ENCODE peak calls at places on chromosomes 12 and 14, in four cellular contexts. Z is PC-3, C is IMR-90, V is AG04449. U is an unnamed sample.

GRCh38 chr12:31568498-31568897 is 22.4 kb downstream of the DENND5B start:
- DNase-seq in Z (no peak), C (no peak), V (no peak), U (no peak)

GRCh38 chr12:120115692-120116442 is 686 bp downstream of the RAB35 start:
- DNase-seq in Z (peak; percentile 36), C (peak; percentile 26), V (no peak), U (peak; percentile 35)

GRCh38 chr12:91133871-91134270 is 22.6 kb upstream of the LUM start:
- DNase-seq in Z (no peak), C (peak; percentile 91), V (peak; percentile 90), U (peak; percentile 74)

GRCh38 chr14:99579077-99579836 is 24.8 kb downstream of the CCDC85C start:
- DNase-seq in Z (peak; percentile 84), C (no peak), V (no peak), U (no peak)

GRCh38 chr14:99604766-99605298 is 825 bp upstream of the CCDC85C start:
- DNase-seq in Z (peak; percentile 36), C (peak; percentile 33), V (no peak), U (peak; percentile 28)

GRCh38 chr14:35944847-35945246 is 118.7 kb downstream of the BRMS1L start:
- DNase-seq in Z (peak; percentile 64), C (no peak), V (no peak), U (no peak)

GRCh38 chr14:53663709-53664108 is 292.9 kb downstream of the BMP4 start:
- DNase-seq in Z (peak; percentile 53), C (peak; percentile 9), V (no peak), U (peak; percentile 7)

GRCh38 chr14:59570122-59570521 is 6.5 kb downstream of the CCDC175 start:
- DNase-seq in Z (peak; percentile 65), C (no peak), V (no peak), U (no peak)

GRCh38 chr12:24911284-24911791 is 37.6 kb downstream of the BCAT1 start:
- DNase-seq in Z (no peak), C (peak; percentile 98), V (peak; percentile 88), U (peak; percentile 79)

DNA sequence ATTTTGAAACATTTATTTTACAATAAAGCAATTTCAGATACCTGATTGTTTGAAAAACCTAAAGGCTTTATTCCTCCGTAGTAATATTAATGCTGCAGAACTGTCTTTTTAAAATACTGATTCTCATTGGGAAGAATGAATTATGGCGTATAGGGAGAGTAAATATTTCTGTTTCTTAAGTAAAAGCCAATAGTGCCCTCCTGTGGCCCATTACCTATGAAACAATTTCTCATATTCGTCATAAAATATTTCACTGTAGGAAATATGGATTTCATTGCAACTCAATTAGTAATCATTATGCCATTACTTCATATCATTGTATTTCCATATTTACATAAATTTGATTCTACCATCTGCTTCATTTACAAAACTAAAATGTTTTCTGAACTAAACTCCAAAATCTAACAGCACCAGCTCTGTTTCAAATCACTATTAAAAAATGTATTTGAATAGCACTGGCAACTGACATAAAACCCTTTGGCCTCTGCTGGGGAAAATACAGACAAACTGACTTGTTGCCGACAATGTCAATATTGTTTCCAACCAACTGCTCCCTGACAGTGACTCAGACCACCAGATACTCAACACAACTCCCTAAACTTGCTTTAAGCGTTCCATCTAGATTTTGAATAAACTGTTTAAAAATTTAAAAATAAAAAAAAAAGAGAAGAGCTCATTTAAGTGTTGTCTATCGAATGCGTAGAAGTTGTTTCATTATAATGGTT is 290.3 kb downstream of the NAV3 start:
- DNase-seq in Z (peak; percentile 64), C (peak; percentile 52), V (no peak), U (peak; percentile 82)
- TF ChIP-seq CTCF in Z (peak; percentile 77), C (peak; percentile 46), V (no peak), U (peak; percentile 46)

GRCh38 chr12:94265966-94266365 is 117.6 kb downstream of the PLXNC1 start:
- DNase-seq in Z (no peak), C (no peak), V (peak; percentile 42), U (no peak)
- H3K4me3 ChIP-seq in Z (no peak overlapping the region), C (no peak overlapping the region), V (no peak overlapping the region), U (no peak overlapping the region)

GRCh38 chr14:88228519-88229236 is 94.4 kb downstream of the KCNK10 start:
- DNase-seq in Z (peak; percentile 70), C (no peak), V (no peak), U (no peak)
- TF ChIP-seq CTCF in Z (no peak), C (no peak), V (no peak), U (no peak)

GRCh38 chr12:100201604-100202423 is 1.2 kb downstream of the ACTR6 start:
- DNase-seq in Z (no peak), C (no peak), V (no peak), U (no peak)
- H3K4me3 ChIP-seq in Z (peak overlapping the region; percentile 85), C (peak overlapping the region; percentile 78), V (peak overlapping the region; percentile 83), U (peak overlapping the region; percentile 87)

GRCh38 chr12:57240926-57241555 is 9.9 kb downstream of the STAC3 start:
- DNase-seq in Z (peak; percentile 27), C (no peak), V (no peak), U (no peak)

GRCh38 chr12:57239587-57240068 is 10.1 kb downstream of the SHMT2 start:
- DNase-seq in Z (no peak), C (no peak), V (no peak), U (no peak)

GRCh38 chr12:57238854-57239554 is 9.5 kb downstream of the SHMT2 start:
- DNase-seq in Z (peak; percentile 89), C (peak; percentile 82), V (no peak), U (peak; percentile 86)

GRCh38 chr12:57241556-57242310 is 9.3 kb downstream of the STAC3 start:
- DNase-seq in Z (no peak), C (no peak), V (no peak), U (no peak)

DNA sequence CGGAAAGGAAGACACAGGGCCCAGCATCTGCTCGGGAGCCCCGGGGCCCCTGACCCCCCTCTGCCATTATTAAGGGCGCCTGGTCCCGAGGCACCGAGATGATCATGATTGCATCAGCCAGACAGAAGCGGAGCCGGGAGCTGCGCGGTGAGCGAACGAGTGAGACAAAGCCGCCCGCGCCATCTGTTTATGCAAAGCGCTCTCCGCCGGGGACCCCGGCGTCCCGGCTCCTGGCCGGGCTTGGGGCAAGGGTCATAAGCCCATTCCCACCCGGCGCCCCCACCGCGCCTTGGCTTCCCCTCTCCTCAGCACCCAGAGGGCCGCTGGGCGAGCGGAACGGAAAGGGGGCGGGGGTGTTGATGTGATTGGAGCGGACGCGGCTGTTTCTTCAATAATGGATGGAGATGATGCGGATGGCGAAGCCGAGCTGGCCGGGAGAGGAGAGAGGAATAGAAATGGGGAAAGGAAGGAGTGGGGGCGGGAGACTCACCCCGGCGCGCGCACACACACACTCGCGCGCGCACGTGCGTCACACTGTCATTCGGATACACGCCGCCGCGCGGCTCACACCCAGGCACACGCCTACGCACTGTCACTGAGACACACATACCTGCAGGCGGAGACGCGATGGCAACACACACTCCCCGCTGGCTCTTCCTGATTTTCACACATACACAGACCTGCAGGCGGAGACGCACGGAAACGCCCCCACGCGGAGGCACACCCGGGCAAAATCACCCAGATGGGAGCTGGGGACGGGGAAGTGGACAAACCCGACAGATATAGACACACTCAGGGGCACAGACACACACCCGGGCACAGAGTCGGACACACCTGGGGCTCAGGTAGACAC is 10.7 kb downstream of the STAC3 start:
- DNase-seq in Z (peak; percentile 55), C (peak; percentile 60), V (no peak), U (peak; percentile 60)
- TF ChIP-seq CTCF in Z (peak; percentile 18), C (no peak), V (no peak), U (peak; percentile 10)

U was measured in fibroblast of the aortic adventitia.